ENCODE peak calls at places on chromosomes 2 and 18, in eight cellular contexts. One of them, this sample, is unnamed.
A peak's percentile ranks its signal among the peaks of the same experiment; 100 is the strongest.

GRCh38 chr2:123738643-123739042 is 286.4 kb upstream of the CNTNAP5 start:
- DNase-seq in HepG2: no peak
- DNase-seq in HCT116: no peak
- DNase-seq in SK-N-SH: no peak
- DNase-seq in stomach: no peak
- DNase-seq in GM12878: no peak
- DNase-seq in endothelial cell of umbilical vein: no peak
- DNase-seq in transverse colon: no peak
- DNase-seq in this sample: no peak

GRCh38 chr2:67346718-67347407 is 50.3 kb upstream of the ETAA1 start:
- DNase-seq in transverse colon: no peak
- DNase-seq in endothelial cell of umbilical vein: peak; percentile 24
- DNase-seq in HCT116: no peak
- DNase-seq in GM12878: no peak
- DNase-seq in stomach: no peak
- DNase-seq in SK-N-SH: no peak
- DNase-seq in HepG2: no peak
- DNase-seq in this sample: no peak

GRCh38 chr2:214174563-214174962 is 236.3 kb upstream of the VWC2L start:
- DNase-seq in GM12878: no peak
- DNase-seq in transverse colon: no peak
- DNase-seq in endothelial cell of umbilical vein: no peak
- DNase-seq in SK-N-SH: no peak
- DNase-seq in stomach: no peak
- DNase-seq in HCT116: no peak
- DNase-seq in HepG2: no peak
- DNase-seq in this sample: no peak

GRCh38 chr2:69615078-69615630 is 28.4 kb downstream of the AAK1 start:
- DNase-seq in transverse colon: no peak
- DNase-seq in HCT116: no peak
- DNase-seq in GM12878: no peak
- DNase-seq in stomach: no peak
- DNase-seq in endothelial cell of umbilical vein: no peak
- DNase-seq in HepG2: peak; percentile 10
- DNase-seq in SK-N-SH: no peak
- DNase-seq in this sample: no peak

GRCh38 chr2:100235581-100235980 is 86.7 kb downstream of the LONRF2 start:
- DNase-seq in HCT116: no peak
- DNase-seq in SK-N-SH: no peak
- DNase-seq in HepG2: no peak
- DNase-seq in endothelial cell of umbilical vein: no peak
- DNase-seq in stomach: peak; percentile 20
- DNase-seq in transverse colon: no peak
- DNase-seq in GM12878: no peak
- DNase-seq in this sample: no peak

GRCh38 chr2:46188041-46188715 is 109.0 kb upstream of the EPAS1 start:
- DNase-seq in HepG2: no peak
- DNase-seq in SK-N-SH: no peak
- DNase-seq in HCT116: no peak
- DNase-seq in GM12878: no peak
- DNase-seq in stomach: no peak
- DNase-seq in transverse colon: no peak
- DNase-seq in endothelial cell of umbilical vein: peak; percentile 61
- DNase-seq in this sample: no peak

GRCh38 chr2:132374551-132374950 is 42.1 kb upstream of the GPR39 start:
- DNase-seq in SK-N-SH: no peak
- DNase-seq in endothelial cell of umbilical vein: no peak
- DNase-seq in HCT116: no peak
- DNase-seq in GM12878: no peak
- DNase-seq in HepG2: no peak
- DNase-seq in transverse colon: no peak
- DNase-seq in stomach: no peak
- DNase-seq in this sample: no peak

GRCh38 chr2:213235741-213236140 is 48.5 kb upstream of the SPAG16 start:
- DNase-seq in endothelial cell of umbilical vein: no peak
- DNase-seq in HepG2: no peak
- DNase-seq in transverse colon: no peak
- DNase-seq in SK-N-SH: no peak
- DNase-seq in HCT116: no peak
- DNase-seq in GM12878: no peak
- DNase-seq in stomach: no peak
- DNase-seq in this sample: no peak

GRCh38 chr2:135742307-135742838 is 718 bp downstream of the UBXN4 start:
- DNase-seq in SK-N-SH: no peak
- DNase-seq in endothelial cell of umbilical vein: peak; percentile 80
- DNase-seq in GM12878: no peak
- DNase-seq in transverse colon: peak; percentile 36
- DNase-seq in HCT116: no peak
- DNase-seq in stomach: peak; percentile 35
- DNase-seq in HepG2: peak; percentile 65
- DNase-seq in this sample: peak; percentile 2

GRCh38 chr18:25170402-25170801 is 181.6 kb downstream of the ZNF521 start:
- DNase-seq in HCT116: no peak
- DNase-seq in transverse colon: no peak
- DNase-seq in HepG2: no peak
- DNase-seq in endothelial cell of umbilical vein: no peak
- DNase-seq in GM12878: no peak
- DNase-seq in stomach: no peak
- DNase-seq in SK-N-SH: no peak
- DNase-seq in this sample: no peak

GRCh38 chr18:21739604-21740473 is 753 bp upstream of the MIB1 start:
- DNase-seq in HepG2: no peak
- DNase-seq in transverse colon: no peak
- DNase-seq in stomach: no peak
- DNase-seq in SK-N-SH: peak; percentile 16
- DNase-seq in HCT116: no peak
- DNase-seq in endothelial cell of umbilical vein: peak; percentile 76
- DNase-seq in GM12878: no peak
- DNase-seq in this sample: no peak

GRCh38 chr2:225668606-225669266 is 269.2 kb downstream of the NYAP2 start:
- DNase-seq in HepG2: peak; percentile 65
- DNase-seq in endothelial cell of umbilical vein: peak; percentile 54
- DNase-seq in HCT116: peak; percentile 72
- DNase-seq in GM12878: peak; percentile 12
- DNase-seq in transverse colon: no peak
- DNase-seq in SK-N-SH: peak; percentile 42
- DNase-seq in stomach: no peak
- DNase-seq in this sample: peak; percentile 78

GRCh38 chr2:79966369-79966768 is 338.2 kb downstream of the LRRTM1 start:
- DNase-seq in HCT116: no peak
- DNase-seq in GM12878: no peak
- DNase-seq in SK-N-SH: no peak
- DNase-seq in stomach: no peak
- DNase-seq in transverse colon: peak; percentile 9
- DNase-seq in endothelial cell of umbilical vein: no peak
- DNase-seq in HepG2: no peak
- DNase-seq in this sample: no peak

GRCh38 chr2:128320609-128321420 is 2.1 kb upstream of the HS6ST1 start:
- DNase-seq in stomach: no peak
- DNase-seq in GM12878: no peak
- DNase-seq in SK-N-SH: no peak
- DNase-seq in endothelial cell of umbilical vein: no peak
- DNase-seq in HepG2: no peak
- DNase-seq in transverse colon: no peak
- DNase-seq in HCT116: no peak
- DNase-seq in this sample: no peak

GRCh38 chr18:46406539-46406932 is 250.5 kb downstream of the LOXHD1 start:
- DNase-seq in HCT116: no peak
- DNase-seq in SK-N-SH: no peak
- DNase-seq in GM12878: no peak
- DNase-seq in stomach: no peak
- DNase-seq in endothelial cell of umbilical vein: no peak
- DNase-seq in transverse colon: no peak
- DNase-seq in HepG2: no peak
- DNase-seq in this sample: no peak

GRCh38 chr2:86499326-86499725 is 58.2 kb downstream of the KDM3A start:
- DNase-seq in endothelial cell of umbilical vein: no peak
- DNase-seq in HCT116: no peak
- DNase-seq in HepG2: no peak
- DNase-seq in transverse colon: no peak
- DNase-seq in stomach: no peak
- DNase-seq in SK-N-SH: no peak
- DNase-seq in GM12878: no peak
- DNase-seq in this sample: no peak

GRCh38 chr2:225660262-225661091 is 261.0 kb downstream of the NYAP2 start:
- DNase-seq in transverse colon: peak; percentile 76
- DNase-seq in endothelial cell of umbilical vein: peak; percentile 55
- DNase-seq in stomach: peak; percentile 82
- DNase-seq in HCT116: peak; percentile 50
- DNase-seq in GM12878: peak; percentile 9
- DNase-seq in SK-N-SH: peak; percentile 58
- DNase-seq in HepG2: peak; percentile 53
- DNase-seq in this sample: peak; percentile 75

GRCh38 chr2:1766851-1767771 is 22.8 kb upstream of the PXDN start:
- DNase-seq in endothelial cell of umbilical vein: no peak
- DNase-seq in GM12878: no peak
- DNase-seq in HepG2: no peak
- DNase-seq in transverse colon: no peak
- DNase-seq in SK-N-SH: no peak
- DNase-seq in stomach: peak; percentile 22
- DNase-seq in HCT116: no peak
- DNase-seq in this sample: no peak

GRCh38 chr2:119366161-119366648 is 429 bp downstream of the C2orf76 start:
- DNase-seq in transverse colon: peak; percentile 27
- DNase-seq in GM12878: no peak
- DNase-seq in SK-N-SH: no peak
- DNase-seq in endothelial cell of umbilical vein: no peak
- DNase-seq in stomach: no peak
- DNase-seq in HepG2: peak; percentile 70
- DNase-seq in HCT116: no peak
- DNase-seq in this sample: no peak

DNA sequence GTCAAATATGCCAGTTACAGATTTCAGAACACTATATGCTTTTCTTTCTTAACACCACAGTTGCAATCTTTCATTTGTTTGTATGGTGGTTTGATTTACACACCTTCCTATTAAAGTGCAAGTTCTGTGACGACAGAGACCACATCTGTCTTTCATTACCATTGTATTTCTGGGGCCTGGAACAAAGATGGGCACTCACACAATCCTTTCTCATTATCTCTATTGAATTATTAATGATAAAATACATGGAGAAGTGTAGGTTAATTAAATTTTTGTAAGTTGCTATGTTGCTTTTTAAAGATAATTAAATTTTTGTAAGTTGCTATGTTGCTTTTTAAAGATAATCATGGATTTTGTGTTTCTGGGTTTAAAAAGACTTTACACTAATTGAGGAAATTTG is 79.9 kb downstream of the KCTD18 start:
- DNase-seq in HCT116: no peak
- DNase-seq in SK-N-SH: peak; percentile 56
- DNase-seq in endothelial cell of umbilical vein: no peak
- DNase-seq in transverse colon: no peak
- DNase-seq in GM12878: no peak
- DNase-seq in stomach: no peak
- DNase-seq in HepG2: no peak
- DNase-seq in this sample: no peak
- H3K27ac ChIP-seq in HCT116: no peak overlapping the region
- H3K27ac ChIP-seq in SK-N-SH: peak overlapping the region; percentile 6
- H3K27ac ChIP-seq in endothelial cell of umbilical vein: no peak overlapping the region
- H3K27ac ChIP-seq in transverse colon: no peak overlapping the region
- H3K27ac ChIP-seq in GM12878: no peak overlapping the region
- H3K27ac ChIP-seq in stomach: no peak overlapping the region
- H3K27ac ChIP-seq in HepG2: no peak overlapping the region
- H3K27ac ChIP-seq in this sample: no peak overlapping the region

GRCh38 chr18:61957801-61958516 is 65.2 kb upstream of the RNF152 start:
- DNase-seq in HCT116: no peak
- DNase-seq in SK-N-SH: no peak
- DNase-seq in endothelial cell of umbilical vein: peak; percentile 78
- DNase-seq in HepG2: no peak
- DNase-seq in transverse colon: no peak
- DNase-seq in GM12878: no peak
- DNase-seq in stomach: no peak
- DNase-seq in this sample: no peak
- H3K9me3 ChIP-seq in HCT116: no peaks in the 10 kb centered on the region
- H3K9me3 ChIP-seq in SK-N-SH: no peaks in the 10 kb centered on the region
- H3K9me3 ChIP-seq in endothelial cell of umbilical vein: no peaks in the 10 kb centered on the region
- H3K9me3 ChIP-seq in HepG2: no peaks in the 10 kb centered on the region
- H3K9me3 ChIP-seq in transverse colon: no peaks in the 10 kb centered on the region
- H3K9me3 ChIP-seq in GM12878: peaks cover 11% of the 10 kb centered on the region
- H3K9me3 ChIP-seq in stomach: no peaks in the 10 kb centered on the region
- H3K9me3 ChIP-seq in this sample: no peaks in the 10 kb centered on the region

DNA sequence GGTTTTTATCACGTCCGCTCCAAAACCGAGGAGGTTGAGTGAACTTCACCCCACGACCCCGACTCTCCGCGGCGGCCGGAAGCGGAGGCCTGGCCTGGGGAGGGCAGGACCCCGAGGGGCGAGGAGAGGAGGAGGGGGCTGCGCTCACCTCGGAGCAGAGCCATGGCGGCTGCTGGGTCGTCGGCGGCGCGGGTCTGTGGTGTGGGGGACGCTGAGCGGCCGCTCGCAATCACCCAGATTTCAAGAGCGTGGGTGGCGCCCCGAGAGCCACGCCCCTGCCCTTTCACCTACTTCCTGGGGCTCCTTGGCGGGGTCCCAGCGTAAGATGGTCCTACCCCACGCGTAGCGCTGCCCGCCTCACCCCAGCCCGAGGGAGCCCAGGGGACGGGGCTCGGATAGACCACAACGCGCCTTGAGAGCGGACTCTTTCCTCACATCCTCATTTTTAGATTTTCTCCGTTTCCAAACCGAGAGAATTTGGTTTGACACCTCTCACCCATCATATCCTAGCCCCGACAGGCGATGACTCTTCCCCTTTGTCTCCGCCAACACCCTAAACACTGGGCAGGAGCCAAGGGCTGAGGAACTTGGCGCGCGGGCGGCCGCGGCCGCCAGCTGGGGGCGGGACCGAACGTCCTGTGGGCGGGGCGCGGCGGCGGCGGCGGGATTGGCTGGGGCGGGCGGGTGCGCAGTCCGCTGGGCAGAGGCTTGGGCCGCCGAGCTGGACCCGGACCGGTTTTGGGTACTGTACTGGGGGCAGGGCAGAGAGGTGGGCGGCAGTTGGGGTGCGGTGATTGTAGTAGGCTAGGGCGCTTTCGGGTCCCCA is at the start of gene ACAA2:
- DNase-seq in HCT116: peak; percentile 50
- DNase-seq in GM12878: peak; percentile 69
- DNase-seq in SK-N-SH: peak; percentile 90
- DNase-seq in endothelial cell of umbilical vein: peak; percentile 83
- DNase-seq in transverse colon: peak; percentile 93
- DNase-seq in stomach: peak; percentile 89
- DNase-seq in HepG2: peak; percentile 63
- DNase-seq in this sample: no peak
- TF ChIP-seq POLR2AphosphoS5 in HCT116: peak; percentile 79
- TF ChIP-seq POLR2AphosphoS5 in GM12878: peak; percentile 84
- TF ChIP-seq POLR2AphosphoS5 in SK-N-SH: peak; percentile 75
- TF ChIP-seq POLR2AphosphoS5 in endothelial cell of umbilical vein: peak; percentile 32
- TF ChIP-seq POLR2AphosphoS5 in transverse colon: peak; percentile 92
- TF ChIP-seq POLR2AphosphoS5 in stomach: peak; percentile 77
- TF ChIP-seq POLR2AphosphoS5 in HepG2: peak; percentile 88
- TF ChIP-seq POLR2AphosphoS5 in this sample: peak; percentile 86

DNA sequence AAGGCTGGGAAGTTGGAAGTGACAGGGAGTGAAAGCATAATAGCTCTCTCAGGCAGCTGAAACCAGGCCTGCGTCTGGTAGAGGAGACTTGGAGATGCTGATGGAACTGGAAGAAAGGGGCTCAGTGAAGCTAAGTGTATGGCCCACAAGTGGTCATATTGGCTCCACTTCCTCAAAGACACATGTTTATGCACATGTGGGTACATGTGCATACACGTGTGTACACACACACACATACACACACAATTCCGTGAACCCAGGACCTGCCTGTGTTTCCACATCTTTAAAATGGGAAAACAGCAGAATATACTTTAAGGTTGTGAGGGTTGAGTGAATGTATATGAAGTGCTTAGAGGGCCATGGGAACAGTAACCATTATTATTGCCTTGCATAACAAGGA is 160.9 kb downstream of the ARL6IP6 start:
- DNase-seq in stomach: no peak
- DNase-seq in GM12878: no peak
- DNase-seq in HCT116: no peak
- DNase-seq in transverse colon: no peak
- DNase-seq in endothelial cell of umbilical vein: no peak
- DNase-seq in SK-N-SH: no peak
- DNase-seq in HepG2: no peak
- DNase-seq in this sample: no peak
- H3K27ac ChIP-seq in stomach: no peak overlapping the region
- H3K27ac ChIP-seq in GM12878: no peak overlapping the region
- H3K27ac ChIP-seq in HCT116: no peak overlapping the region
- H3K27ac ChIP-seq in transverse colon: no peak overlapping the region
- H3K27ac ChIP-seq in endothelial cell of umbilical vein: no peak overlapping the region
- H3K27ac ChIP-seq in SK-N-SH: no peak overlapping the region
- H3K27ac ChIP-seq in HepG2: no peak overlapping the region
- H3K27ac ChIP-seq in this sample: no peak overlapping the region